ENCODE peak calls at places on chromosomes 1 and 21, in six cellular contexts. J is CD4-positive, alpha-beta T cell; S is cardiac muscle cell; K is mesothelial cell of epicardium; C is GM13976; F is AG04449. N is an unnamed sample.

GRCh38 chr1:39105061-39105840 is 79.1 kb downstream of the NDUFS5 start:
- DNase-seq in F (no peak), K (peak), J (peak), S (peak), C (peak), N (peak)

GRCh38 chr1:208101661-208102431 is 142.3 kb downstream of the PLXNA2 start:
- DNase-seq in K (no peak), F (no peak), J (no peak), S (no peak), C (no peak), N (no peak)

GRCh38 chr1:149896589-149896988 is 2.8 kb upstream of the BOLA1 start:
- DNase-seq in C (no peak), J (no peak), S (no peak), K (no peak), F (no peak), N (no peak)

GRCh38 chr1:93593868-93594602 is 87.6 kb downstream of the BCAR3 start:
- DNase-seq in F (no peak), K (no peak), J (no peak), S (no peak), C (no peak), N (no peak)

GRCh38 chr1:43822040-43822439 is 111.6 kb upstream of the ARTN start:
- DNase-seq in S (no peak), J (no peak), K (no peak), F (peak), C (no peak), N (no peak)

GRCh38 chr1:168091063-168091462 is 45.7 kb downstream of the GPR161 start:
- DNase-seq in J (no peak), S (no peak), K (no peak), F (no peak), C (no peak), N (peak)

GRCh38 chr1:74641876-74642275 is 31.7 kb downstream of the ERICH3 start:
- DNase-seq in J (no peak), S (no peak), K (no peak), C (no peak), F (no peak), N (no peak)

GRCh38 chr1:235045034-235045690 is 83.5 kb downstream of the TOMM20 start:
- DNase-seq in S (no peak), J (no peak), C (no peak), K (no peak), F (no peak), N (no peak)

GRCh38 chr1:241323510-241323909 is 33.5 kb downstream of the RGS7 start:
- DNase-seq in S (peak), F (no peak), K (peak), C (peak), J (no peak), N (no peak)

GRCh38 chr1:178494569-178494971 is 2.2 kb downstream of the CLEC20A start:
- DNase-seq in J (no peak), F (no peak), C (no peak), S (no peak), K (no peak), N (peak)

GRCh38 chr21:42679319-42679981 is 26.0 kb downstream of the PDE9A start:
- DNase-seq in F (no peak), J (no peak), C (no peak), K (no peak), S (no peak), N (no peak)
- TF ChIP-seq CTCF in F (no peak), J (no peak), C (no peak), K (no peak), S (no peak), N (no peak)

GRCh38 chr1:15065736-15066135 is 87.8 kb upstream of the TMEM51 start:
- DNase-seq in K (no peak), J (no peak), S (no peak), F (no peak), C (no peak), N (no peak)

GRCh38 chr1:15063346-15063745 is 90.2 kb upstream of the TMEM51 start:
- DNase-seq in C (no peak), S (no peak), K (no peak), F (no peak), J (no peak), N (no peak)

GRCh38 chr1:15065291-15065690 is 88.3 kb upstream of the TMEM51 start:
- DNase-seq in J (no peak), K (no peak), S (no peak), C (no peak), F (no peak), N (no peak)

GRCh38 chr1:15063783-15064182 is 89.8 kb upstream of the TMEM51 start:
- DNase-seq in F (no peak), S (no peak), C (no peak), J (no peak), K (no peak), N (no peak)

GRCh38 chr1:15064217-15064929 is 89.2 kb upstream of the TMEM51 start:
- DNase-seq in J (no peak), S (no peak), C (no peak), K (no peak), F (no peak), N (no peak)
- TF ChIP-seq CTCF in J (no peak), S (no peak), C (no peak), K (no peak), F (no peak), N (no peak)

GRCh38 chr1:89640440-89640839 is 7.5 kb downstream of the LRRC8C start:
- DNase-seq in C (no peak), K (no peak), S (no peak), F (no peak), J (no peak), N (no peak)

GRCh38 chr1:89633103-89633744 is at the start of gene LRRC8C:
- DNase-seq in C (peak), S (peak), K (no peak), F (no peak), J (peak), N (peak)

GRCh38 chr1:89633745-89634625 is 1.1 kb downstream of the LRRC8C start:
- DNase-seq in K (no peak), F (no peak), J (no peak), S (peak), C (no peak), N (no peak)

GRCh38 chr1:89635825-89636815 is 3.2 kb downstream of the LRRC8C start:
- DNase-seq in S (no peak), F (peak), C (no peak), J (no peak), K (no peak), N (no peak)

DNA sequence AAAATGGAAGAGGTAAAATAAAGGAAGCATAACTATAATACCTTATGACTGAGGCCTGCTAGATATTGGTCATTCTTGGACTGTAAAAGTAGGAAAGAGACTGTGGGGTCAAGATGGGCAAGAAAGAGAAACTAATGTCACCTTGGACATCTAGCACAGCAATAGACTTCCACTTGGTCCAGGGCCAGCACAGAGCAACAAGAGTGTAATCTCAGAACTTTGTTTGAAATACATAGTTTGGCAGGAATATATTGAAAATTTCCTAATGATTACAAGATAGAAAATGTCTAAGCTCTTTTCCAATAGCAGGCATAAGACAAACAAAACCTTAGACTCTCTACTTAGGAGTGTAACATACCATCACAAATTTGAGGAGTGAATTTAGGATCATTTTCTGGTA is 4.6 kb downstream of the LRRC8C start:
- DNase-seq in J (no peak), C (no peak), S (no peak), K (no peak), F (no peak), N (no peak)
- TF ChIP-seq CTCF in J (no peak), C (no peak), S (no peak), K (no peak), F (no peak), N (no peak)

DNA sequence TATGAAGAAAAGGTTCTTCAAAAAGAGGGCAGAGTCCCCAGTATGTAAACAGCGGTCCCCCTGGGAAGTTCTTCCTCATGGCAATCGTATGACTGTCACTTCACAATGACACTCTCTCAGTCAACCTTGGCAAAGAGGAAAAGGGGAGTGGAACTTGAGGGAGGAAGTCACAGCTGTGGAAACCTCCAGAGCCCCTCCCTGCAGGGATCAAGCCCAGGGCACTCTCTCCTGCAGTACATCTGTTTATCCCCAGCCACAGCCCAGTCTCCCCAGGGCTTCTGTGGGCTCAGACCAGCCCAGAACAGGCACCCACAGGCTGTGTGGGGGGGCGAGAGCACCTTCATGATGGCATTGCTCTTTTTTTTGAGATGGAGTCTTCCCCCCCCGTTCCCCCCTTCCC is 2.0 kb downstream of the ATP13A2 start:
- DNase-seq in C (peak), S (no peak), K (no peak), F (no peak), J (no peak), N (no peak)
- TF ChIP-seq CTCF in C (no peak), S (no peak), K (no peak), F (no peak), J (no peak), N (no peak)

GRCh38 chr1:226149806-226150205 is 36.7 kb downstream of the ACBD3 start:
- DNase-seq in S (no peak), J (no peak), F (no peak), K (no peak), C (no peak), N (peak)
- TF ChIP-seq CTCF in S (no peak), J (no peak), F (no peak), K (no peak), C (no peak), N (peak)